ENCODE peak calls at places on chromosomes 1 and 21, in seven cellular contexts. Q, Z, F, M, N, Y and P are unnamed samples.
A peak's percentile ranks its signal among the peaks of the same experiment; 100 is the strongest.

GRCh38 chr1:220007438-220007837 is 38.9 kb downstream of the EPRS1 start:
- DNase-seq in Q (no peak), Z (no peak), F (no peak), M (no peak), N (no peak), Y (no peak), P (no peak)

GRCh38 chr1:207825719-207826556 is 74.1 kb downstream of the CD46 start:
- DNase-seq in Q (peak; percentile 98), Z (peak; percentile 58), F (peak; percentile 64), M (no peak), N (peak; percentile 78), Y (no peak), P (peak; percentile 89)

GRCh38 chr21:26070822-26071425 is 99.6 kb downstream of the APP start:
- DNase-seq in Q (no peak), Z (no peak), F (no peak), M (no peak), N (no peak), Y (peak; percentile 30), P (no peak)

GRCh38 chr21:41481191-41481590 is 26.8 kb downstream of the TMPRSS2 start:
- DNase-seq in Q (no peak), Z (no peak), F (no peak), M (no peak), N (no peak), Y (no peak), P (no peak)

GRCh38 chr1:225919906-225920305 is 4.1 kb downstream of the PYCR2 start:
- DNase-seq in Q (no peak), Z (no peak), F (peak; percentile 85), M (peak; percentile 54), N (no peak), Y (no peak), P (no peak)

GRCh38 chr1:165050246-165050645 is 306.3 kb downstream of the LMX1A start:
- DNase-seq in Q (no peak), Z (no peak), F (no peak), M (no peak), N (no peak), Y (no peak), P (no peak)

GRCh38 chr1:3066250-3066711 is 2.7 kb upstream of the PRDM16 start:
- DNase-seq in Q (no peak), Z (no peak), F (no peak), M (no peak), N (no peak), Y (no peak), P (no peak)

GRCh38 chr1:50955116-50955515 is 5.0 kb downstream of the FAF1 start:
- DNase-seq in Q (no peak), Z (no peak), F (no peak), M (no peak), N (no peak), Y (no peak), P (no peak)

GRCh38 chr1:100894622-100895539 is at the start of gene EXTL2:
- DNase-seq in Q (peak; percentile 80), Z (peak; percentile 40), F (peak; percentile 93), M (peak; percentile 86), N (peak; percentile 46), Y (peak; percentile 90), P (peak; percentile 72)

GRCh38 chr1:207084701-207085180 is 3.9 kb upstream of the C4BPB start:
- DNase-seq in Q (peak; percentile 78), Z (no peak), F (peak; percentile 61), M (no peak), N (peak; percentile 63), Y (peak; percentile 35), P (peak; percentile 46)

GRCh38 chr21:45456014-45456835 is 51.3 kb downstream of the COL18A1 start:
- DNase-seq in Q (no peak), Z (no peak), F (no peak), M (no peak), N (no peak), Y (no peak), P (no peak)

GRCh38 chr1:209454340-209455014 is 129.0 kb upstream of the CAMK1G start:
- DNase-seq in Q (no peak), Z (no peak), F (no peak), M (no peak), N (no peak), Y (no peak), P (no peak)

GRCh38 chr1:36885537-36886441 is 148.5 kb downstream of the GRIK3 start:
- DNase-seq in Q (no peak), Z (no peak), F (no peak), M (no peak), N (no peak), Y (no peak), P (no peak)

GRCh38 chr21:28627691-28628090 is 365.0 kb downstream of the LTN1 start:
- DNase-seq in Q (no peak), Z (no peak), F (peak; percentile 38), M (no peak), N (no peak), Y (no peak), P (no peak)

GRCh38 chr1:156419863-156420208 is 50.8 kb downstream of the RHBG start:
- DNase-seq in Q (peak; percentile 60), Z (peak; percentile 54), F (no peak), M (no peak), N (peak; percentile 26), Y (no peak), P (no peak)

GRCh38 chr1:237103021-237103420 is 61.0 kb downstream of the RYR2 start:
- DNase-seq in Q (no peak), Z (no peak), F (no peak), M (no peak), N (no peak), Y (no peak), P (no peak)

GRCh38 chr1:28579374-28579773 is 12.7 kb upstream of the RAB42 start:
- DNase-seq in Q (no peak), Z (no peak), F (no peak), M (no peak), N (no peak), Y (no peak), P (no peak)

GRCh38 chr1:84598846-84599741 is 24.9 kb upstream of the CTBS start:
- DNase-seq in Q (peak; percentile 32), Z (no peak), F (no peak), M (no peak), N (no peak), Y (no peak), P (no peak)

GRCh38 chr1:150267896-150268295 is 920 bp downstream of the APH1A start:
- DNase-seq in Q (no peak), Z (no peak), F (no peak), M (no peak), N (no peak), Y (no peak), P (no peak)

GRCh38 chr21:34690041-34690792 is 21.4 kb downstream of the CLIC6 start:
- DNase-seq in Q (no peak), Z (no peak), F (no peak), M (no peak), N (no peak), Y (peak; percentile 90), P (no peak)

GRCh38 chr1:117512728-117513321 is 93.0 kb upstream of the TENT5C start:
- DNase-seq in Q (peak; percentile 74), Z (no peak), F (no peak), M (no peak), N (no peak), Y (no peak), P (no peak)